ENCODE peak calls at places on chromosome 14, in six cellular contexts. W, V, N, L, I and G are unnamed samples.

GRCh38 chr14:106766145-106766544 is 1239.8 kb downstream of the TMEM121 start:
- DNase-seq in L (no peak), W (no peak), I (no peak), N (no peak), V (no peak), G (no peak)

GRCh38 chr14:73661872-73662271 is 17.1 kb downstream of the DNAL1 start:
- DNase-seq in I (no peak), W (no peak), V (no peak), N (no peak), L (no peak), G (no peak)

GRCh38 chr14:73740921-73741326 is 26.7 kb upstream of the PNMA1 start:
- DNase-seq in N (no peak), V (peak; percentile 76), L (peak; percentile 96), W (peak; percentile 87), I (no peak), G (no peak)

GRCh38 chr14:59306775-59307174 is 118.3 kb downstream of the DAAM1 start:
- DNase-seq in L (no peak), I (no peak), V (no peak), N (no peak), W (no peak), G (no peak)

GRCh38 chr14:97777622-97778021 is 980.4 kb downstream of the VRK1 start:
- DNase-seq in V (no peak), I (no peak), W (no peak), L (no peak), N (no peak), G (no peak)

GRCh38 chr14:35213869-35214387 is 78.3 kb upstream of the PSMA6 start:
- DNase-seq in I (no peak), V (no peak), N (no peak), L (no peak), W (no peak), G (no peak)

GRCh38 chr14:69716483-69717187 is 50.3 kb upstream of the SRSF5 start:
- DNase-seq in I (no peak), N (no peak), L (no peak), V (no peak), W (no peak), G (no peak)

GRCh38 chr14:22986508-22987054 is 4.2 kb upstream of the AJUBA start:
- DNase-seq in I (peak; percentile 88), L (peak; percentile 93), N (peak; percentile 97), V (peak; percentile 96), W (peak; percentile 85), G (peak; percentile 84)

GRCh38 chr14:89428556-89429196 is 11.6 kb upstream of the FOXN3 start:
- DNase-seq in L (no peak), V (no peak), W (peak; percentile 27), N (no peak), I (no peak), G (no peak)

GRCh38 chr14:61489932-61490331 is 168.6 kb downstream of the PRKCH start:
- DNase-seq in V (peak; percentile 64), W (no peak), N (no peak), I (no peak), L (no peak), G (no peak)

GRCh38 chr14:102011631-102012030 is 47.3 kb downstream of the DYNC1H1 start:
- DNase-seq in L (no peak), I (no peak), N (no peak), W (no peak), V (no peak), G (no peak)

GRCh38 chr14:57879516-57879915 is 13.6 kb upstream of the SLC35F4 start:
- DNase-seq in W (no peak), N (no peak), I (no peak), V (no peak), L (no peak), G (no peak)

GRCh38 chr14:57884175-57884574 is 18.3 kb upstream of the SLC35F4 start:
- DNase-seq in L (no peak), N (no peak), W (no peak), V (no peak), I (no peak), G (no peak)

DNA sequence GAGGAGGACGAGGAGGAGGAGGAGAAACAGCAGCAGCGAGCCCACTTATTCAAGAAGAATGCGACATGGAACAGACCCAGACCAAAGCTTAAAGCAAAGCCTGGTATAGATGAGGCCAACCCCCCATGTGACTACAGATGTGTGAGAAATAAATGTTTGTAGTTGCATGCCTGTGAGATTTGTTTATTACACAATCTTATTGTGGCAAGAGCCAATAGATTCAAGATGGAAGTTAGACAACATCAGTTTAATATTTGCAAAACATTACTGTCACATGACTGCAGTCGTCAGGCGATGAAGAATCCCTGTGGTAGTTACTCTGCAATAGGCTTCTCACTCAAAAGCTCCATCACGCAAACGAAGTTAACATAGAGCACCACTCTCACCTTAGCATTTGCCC is 17.2 kb upstream of the SLC35F4 start:
- DNase-seq in W (no peak), L (no peak), N (no peak), I (no peak), V (no peak), G (no peak)
- TF ChIP-seq CTCF in W (no peak), L (no peak), N (no peak), I (no peak), V (no peak), G (no peak)

DNA sequence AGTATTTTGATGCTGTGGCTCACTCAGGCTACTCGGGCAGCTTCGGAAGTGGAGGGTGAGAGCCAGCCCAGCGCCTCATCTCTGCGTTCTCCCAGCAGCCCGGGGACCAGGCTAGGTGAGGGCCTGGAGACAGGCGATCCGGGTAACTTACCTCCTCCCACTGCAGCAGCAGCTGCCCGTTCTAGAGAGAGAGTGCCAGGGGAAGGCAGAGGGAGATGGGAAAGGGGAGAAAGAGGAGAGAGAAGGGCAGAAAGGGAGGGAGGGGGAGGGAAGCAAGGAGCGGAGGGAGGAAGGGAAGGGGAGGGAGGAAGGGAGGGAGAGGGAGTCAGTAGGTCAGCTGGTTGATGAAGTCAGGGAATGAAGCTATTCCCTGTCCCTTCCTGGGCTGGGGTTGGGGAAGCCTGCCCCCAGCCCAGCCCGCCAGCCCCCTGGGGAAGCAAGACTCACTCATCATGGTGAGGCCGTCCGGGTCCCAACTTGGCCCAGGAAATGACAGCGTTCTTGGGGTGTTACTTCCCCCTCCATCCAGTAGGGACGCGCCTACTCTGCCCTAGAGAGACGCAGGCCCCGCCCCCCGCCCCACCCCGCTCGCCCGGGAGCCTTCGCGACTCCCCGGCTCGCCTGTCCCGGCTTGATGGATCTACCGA is at the start of gene IFI27L2:
- DNase-seq in V (peak; percentile 67), I (peak; percentile 44), W (peak; percentile 73), L (peak; percentile 81), N (peak; percentile 74), G (peak; percentile 89)
- TF ChIP-seq CTCF in V (peak; percentile 59), I (no peak), W (peak; percentile 28), L (no peak), N (peak; percentile 23), G (peak; percentile 1)

GRCh38 chr14:68140111-68140741 is 320.6 kb downstream of the RAD51B start:
- DNase-seq in I (peak; percentile 10), V (peak; percentile 75), N (no peak), L (peak; percentile 74), W (peak; percentile 64), G (no peak)
- TF ChIP-seq CTCF in I (no peak), V (no peak), N (no peak), L (no peak), W (peak; percentile 3), G (no peak)

GRCh38 chr14:63130531-63130930 is 73.7 kb upstream of the RHOJ start:
- DNase-seq in W (no peak), L (no peak), I (no peak), N (no peak), V (no peak), G (no peak)

DNA sequence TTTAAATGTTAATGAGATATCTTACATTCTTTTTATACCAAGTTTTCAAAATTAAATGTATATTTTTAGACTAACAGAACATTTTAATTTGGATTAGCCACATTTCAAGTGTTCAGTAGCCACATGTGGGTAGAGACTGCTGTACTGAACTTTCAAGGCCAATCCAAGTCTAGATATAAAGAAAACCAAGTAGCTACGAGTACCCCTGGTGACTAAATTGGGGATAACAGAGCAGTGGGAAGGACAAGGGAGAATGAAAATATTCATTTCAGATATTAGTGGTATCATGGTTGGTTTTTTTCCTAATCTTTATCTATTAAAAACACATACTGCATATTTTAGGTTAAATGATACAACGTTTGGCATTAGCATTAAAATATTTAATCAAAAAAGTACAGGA is 69.4 kb upstream of the RHOJ start:
- DNase-seq in N (no peak), W (no peak), I (no peak), V (no peak), L (no peak), G (no peak)
- TF ChIP-seq CTCF in N (no peak), W (no peak), I (peak; percentile 46), V (no peak), L (no peak), G (no peak)

GRCh38 chr14:71646518-71646917 is 285.7 kb upstream of the RGS6 start:
- DNase-seq in N (no peak), L (no peak), I (no peak), V (no peak), W (no peak), G (no peak)

GRCh38 chr14:71650187-71650586 is 282.0 kb upstream of the RGS6 start:
- DNase-seq in W (no peak), L (no peak), I (no peak), V (no peak), N (no peak), G (no peak)

GRCh38 chr14:71648725-71649124 is 283.5 kb upstream of the RGS6 start:
- DNase-seq in I (no peak), V (no peak), N (no peak), L (no peak), W (no peak), G (no peak)

GRCh38 chr14:71645656-71646055 is 286.6 kb upstream of the RGS6 start:
- DNase-seq in V (no peak), N (no peak), I (no peak), W (no peak), L (no peak), G (no peak)

DNA sequence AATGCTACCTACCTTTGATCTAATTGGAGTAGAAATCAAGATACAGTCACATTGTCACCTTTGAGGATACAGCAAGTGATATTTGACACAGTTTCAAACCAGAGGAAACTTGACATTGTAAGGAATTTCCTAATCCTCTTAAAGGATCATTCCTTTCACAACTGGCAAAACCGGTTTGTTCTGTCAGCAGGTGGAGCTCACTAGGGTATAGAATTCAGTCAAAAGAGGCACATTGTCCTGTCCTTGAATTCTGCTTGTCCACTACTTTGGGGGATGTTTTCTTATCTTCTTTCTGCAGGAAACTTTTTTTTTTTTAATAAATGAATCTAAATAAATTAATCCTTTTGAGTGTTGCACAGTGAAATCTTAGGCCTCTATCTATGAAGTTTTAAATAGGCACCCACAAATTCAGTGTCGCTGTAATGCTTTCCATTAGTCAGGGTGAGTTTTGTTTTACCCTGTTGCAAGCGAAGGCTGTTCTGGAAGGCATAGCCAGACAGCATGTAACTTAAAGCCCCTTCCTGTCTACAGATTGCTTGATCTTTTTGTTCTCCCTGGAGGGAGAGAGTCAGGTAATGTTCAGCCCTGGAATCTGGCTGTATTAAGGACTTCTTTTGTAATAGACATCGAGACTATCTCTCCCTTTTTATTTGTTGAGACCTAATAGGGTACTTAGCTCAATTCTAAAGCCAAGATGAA is 285.0 kb upstream of the RGS6 start:
- DNase-seq in L (peak; percentile 66), I (no peak), W (no peak), V (no peak), N (no peak), G (no peak)
- TF ChIP-seq CTCF in L (no peak), I (no peak), W (no peak), V (no peak), N (no peak), G (no peak)

GRCh38 chr14:50531595-50532501 is 521 bp downstream of the MAP4K5 start:
- DNase-seq in N (peak; percentile 44), V (peak; percentile 35), W (peak; percentile 47), I (peak; percentile 48), L (peak; percentile 47), G (peak; percentile 49)
- TF ChIP-seq CTCF in N (no peak), V (no peak), W (no peak), I (no peak), L (no peak), G (no peak)